ENCODE peak calls at places on chromosomes 7 and 10, in ten cellular contexts. Z is adrenal gland, K is sigmoid colon, U is AG10803, S is lower lobe of right lung, J is lower leg skin, Q is brain microvascular endothelial cell, O is heart right ventricle, H is BJ, W is AG09309. B is an unnamed sample.

GRCh38 chr10:130354976-130355795 is 219.0 kb downstream of the GLRX3 start:
- DNase-seq in W (no peak), S (no peak), Q (no peak), K (no peak), U (no peak), O (no peak), Z (peak), H (no peak), J (peak), B (no peak)

GRCh38 chr7:16078076-16078952 is 343.0 kb downstream of the CRPPA start:
- DNase-seq in W (peak), J (no peak), Q (peak), H (no peak), K (no peak), Z (no peak), O (no peak), S (no peak), U (peak), B (peak)

GRCh38 chr7:127717502-127718125 is 65.6 kb downstream of the SND1 start:
- DNase-seq in U (no peak), H (no peak), Q (peak), Z (no peak), W (no peak), J (no peak), O (no peak), K (no peak), S (no peak), B (no peak)

GRCh38 chr10:24444337-24444736 is 235.4 kb downstream of the KIAA1217 start:
- DNase-seq in K (no peak), U (peak), Z (no peak), Q (peak), S (no peak), W (no peak), J (no peak), H (peak), O (no peak), B (no peak)

GRCh38 chr7:78620931-78621330 is 822.4 kb downstream of the PHTF2 start:
- DNase-seq in O (no peak), Z (no peak), S (no peak), W (no peak), H (no peak), U (no peak), J (no peak), Q (no peak), K (no peak), B (no peak)

GRCh38 chr7:156747718-156748117 is 107.1 kb downstream of the RNF32 start:
- DNase-seq in O (no peak), S (no peak), W (no peak), H (no peak), J (no peak), Q (no peak), U (no peak), Z (no peak), K (no peak), B (no peak)

GRCh38 chr7:26460326-26460725 is 168.7 kb downstream of the SNX10 start:
- DNase-seq in Q (no peak), H (no peak), U (no peak), J (no peak), W (no peak), O (no peak), S (no peak), Z (no peak), K (no peak), B (no peak)

GRCh38 chr7:25386311-25386744 is 158.0 kb upstream of the NPVF start:
- DNase-seq in K (no peak), W (no peak), U (no peak), O (no peak), Q (no peak), S (no peak), Z (no peak), J (no peak), H (no peak), B (no peak)

GRCh38 chr10:89373916-89374711 is 3.7 kb upstream of the IFIT1B start:
- DNase-seq in S (peak), Z (peak), Q (peak), H (peak), K (peak), O (peak), J (peak), W (peak), U (peak), B (no peak)

GRCh38 chr7:93092757-93093370 is 24.9 kb downstream of the SAMD9 start:
- DNase-seq in K (no peak), J (no peak), U (peak), W (peak), S (no peak), H (no peak), O (no peak), Q (peak), Z (no peak), B (no peak)

GRCh38 chr7:17679427-17679826 is 260.9 kb downstream of the SNX13 start:
- DNase-seq in Q (peak), H (no peak), U (peak), K (peak), Z (peak), O (peak), J (peak), S (no peak), W (no peak), B (peak)

GRCh38 chr10:29735628-29736324 is 101.0 kb upstream of the SVIL start:
- DNase-seq in K (peak), S (peak), H (no peak), Z (peak), J (peak), U (peak), O (peak), W (no peak), Q (peak), B (peak)

GRCh38 chr10:93762979-93763391 is 5.2 kb downstream of the LGI1 start:
- DNase-seq in U (no peak), Q (no peak), S (no peak), K (no peak), H (no peak), J (no peak), Z (peak), O (no peak), W (no peak), B (no peak)

GRCh38 chr7:14125998-14126397 is 136.5 kb upstream of the ETV1 start:
- DNase-seq in Q (peak), J (no peak), H (no peak), U (peak), O (no peak), K (no peak), W (no peak), Z (no peak), S (no peak), B (peak)

GRCh38 chr10:18658992-18659783 is at the start of gene ARL5B:
- DNase-seq in O (peak), K (peak), H (peak), S (peak), J (peak), U (peak), W (peak), Z (peak), Q (peak), B (peak)

GRCh38 chr10:18660816-18661431 is 1.7 kb downstream of the ARL5B start:
- DNase-seq in S (no peak), Q (no peak), K (no peak), W (no peak), H (no peak), Z (no peak), O (no peak), J (no peak), U (no peak), B (no peak)

GRCh38 chr10:18653112-18653511 is 1.7 kb upstream of the NSUN6 start:
- DNase-seq in Z (no peak), K (no peak), O (no peak), W (no peak), S (no peak), Q (no peak), H (no peak), J (no peak), U (no peak), B (no peak)

GRCh38 chr10:18659784-18660561 is 742 bp downstream of the ARL5B start:
- DNase-seq in H (no peak), Z (no peak), W (no peak), U (peak), S (no peak), K (no peak), Q (no peak), J (no peak), O (no peak), B (peak)

GRCh38 chr10:18658301-18658991 is 785 bp upstream of the ARL5B start:
- DNase-seq in O (no peak), J (no peak), K (no peak), Z (peak), W (no peak), H (no peak), Q (no peak), S (no peak), U (peak), B (peak)
- H3K4me3 ChIP-seq in O (peak), J (peak), K (peak), Z (peak), W (peak), H (peak), Q (peak), S (peak), U (peak), B (peak)

GRCh38 chr7:37265006-37265405 is 183.7 kb downstream of the ELMO1 start:
- DNase-seq in Z (no peak), Q (no peak), U (no peak), J (no peak), O (no peak), H (no peak), S (no peak), W (no peak), K (no peak), B (no peak)

GRCh38 chr7:37256631-37257030 is 192.0 kb downstream of the ELMO1 start:
- DNase-seq in K (no peak), S (no peak), U (no peak), H (no peak), W (no peak), J (no peak), Z (no peak), O (no peak), Q (no peak), B (no peak)

GRCh38 chr7:37255327-37255944 is 193.2 kb downstream of the ELMO1 start:
- DNase-seq in Z (no peak), H (no peak), K (no peak), U (no peak), S (no peak), J (no peak), Q (no peak), O (no peak), W (no peak), B (no peak)

DNA sequence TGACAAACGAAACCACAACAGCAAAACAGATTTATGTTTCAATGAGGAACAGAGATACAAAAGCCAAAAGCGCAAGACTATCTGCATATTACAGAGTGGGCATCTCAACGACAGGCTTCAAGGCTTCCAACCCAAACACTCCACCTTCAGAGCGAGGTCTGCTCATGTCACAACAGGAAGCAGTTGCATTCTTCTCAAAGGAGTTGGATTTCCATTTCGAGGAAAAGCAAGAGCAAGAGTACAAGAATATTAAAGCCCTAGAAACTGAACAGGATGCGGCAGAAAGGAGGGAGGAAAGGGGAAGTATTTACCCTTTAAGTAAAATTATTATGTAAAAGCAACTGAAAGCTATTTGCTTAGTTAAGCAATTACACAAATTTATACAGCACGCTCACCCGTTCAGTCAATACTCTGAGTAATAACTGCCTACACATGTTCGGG is 189.3 kb downstream of the ELMO1 start:
- DNase-seq in Q (no peak), S (no peak), K (no peak), O (no peak), W (no peak), Z (no peak), H (no peak), U (no peak), J (no peak), B (no peak)
- H3K4me3 ChIP-seq in Q (no peak), S (no peak), K (no peak), O (no peak), W (no peak), Z (no peak), H (no peak), U (no peak), J (no peak), B (no peak)

GRCh38 chr10:7445474-7446135 is 34.8 kb upstream of the SFMBT2 start:
- DNase-seq in U (no peak), Q (no peak), W (no peak), K (no peak), J (no peak), H (no peak), S (no peak), Z (no peak), O (no peak), B (no peak)

GRCh38 chr10:7449063-7449695 is 38.3 kb upstream of the SFMBT2 start:
- DNase-seq in Q (no peak), O (no peak), H (no peak), J (no peak), K (no peak), U (no peak), W (no peak), S (no peak), Z (no peak), B (no peak)

GRCh38 chr10:7441395-7442161 is 30.7 kb upstream of the SFMBT2 start:
- DNase-seq in J (no peak), S (no peak), Q (no peak), Z (no peak), H (no peak), U (no peak), K (no peak), W (no peak), O (no peak), B (no peak)

GRCh38 chr10:7444576-7445226 is 33.9 kb upstream of the SFMBT2 start:
- DNase-seq in Z (peak), S (no peak), W (no peak), Q (no peak), J (no peak), U (no peak), K (no peak), H (no peak), O (no peak), B (no peak)
- H3K4me3 ChIP-seq in Z (no peak), S (no peak), W (no peak), Q (no peak), J (no peak), U (no peak), K (no peak), H (no peak), O (no peak), B (no peak)

DNA sequence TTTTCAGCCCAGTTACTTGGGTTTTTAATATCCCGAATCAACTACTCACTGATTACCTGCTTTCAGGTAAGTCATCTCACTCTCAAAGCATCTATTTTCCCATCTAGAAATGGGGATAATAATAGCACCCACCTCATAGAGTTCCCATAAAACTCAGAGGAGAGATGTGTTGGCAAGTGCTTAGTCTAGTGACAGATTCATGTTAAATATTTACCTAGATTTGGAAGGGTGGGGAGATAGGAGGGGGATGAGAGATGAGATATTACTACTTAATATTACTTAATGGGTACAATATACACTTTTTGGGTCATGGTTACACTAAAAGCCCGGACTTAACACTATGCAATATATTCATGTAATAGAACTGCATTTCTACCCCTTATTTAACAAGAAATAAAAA is 7.0 kb upstream of the A1CF start:
- DNase-seq in U (no peak), Q (no peak), H (no peak), Z (no peak), S (no peak), O (no peak), J (no peak), W (no peak), K (no peak), B (no peak)
- H3K4me3 ChIP-seq in U (no peak), Q (no peak), H (no peak), Z (no peak), S (no peak), O (no peak), J (no peak), W (no peak), K (no peak), B (no peak)

DNA sequence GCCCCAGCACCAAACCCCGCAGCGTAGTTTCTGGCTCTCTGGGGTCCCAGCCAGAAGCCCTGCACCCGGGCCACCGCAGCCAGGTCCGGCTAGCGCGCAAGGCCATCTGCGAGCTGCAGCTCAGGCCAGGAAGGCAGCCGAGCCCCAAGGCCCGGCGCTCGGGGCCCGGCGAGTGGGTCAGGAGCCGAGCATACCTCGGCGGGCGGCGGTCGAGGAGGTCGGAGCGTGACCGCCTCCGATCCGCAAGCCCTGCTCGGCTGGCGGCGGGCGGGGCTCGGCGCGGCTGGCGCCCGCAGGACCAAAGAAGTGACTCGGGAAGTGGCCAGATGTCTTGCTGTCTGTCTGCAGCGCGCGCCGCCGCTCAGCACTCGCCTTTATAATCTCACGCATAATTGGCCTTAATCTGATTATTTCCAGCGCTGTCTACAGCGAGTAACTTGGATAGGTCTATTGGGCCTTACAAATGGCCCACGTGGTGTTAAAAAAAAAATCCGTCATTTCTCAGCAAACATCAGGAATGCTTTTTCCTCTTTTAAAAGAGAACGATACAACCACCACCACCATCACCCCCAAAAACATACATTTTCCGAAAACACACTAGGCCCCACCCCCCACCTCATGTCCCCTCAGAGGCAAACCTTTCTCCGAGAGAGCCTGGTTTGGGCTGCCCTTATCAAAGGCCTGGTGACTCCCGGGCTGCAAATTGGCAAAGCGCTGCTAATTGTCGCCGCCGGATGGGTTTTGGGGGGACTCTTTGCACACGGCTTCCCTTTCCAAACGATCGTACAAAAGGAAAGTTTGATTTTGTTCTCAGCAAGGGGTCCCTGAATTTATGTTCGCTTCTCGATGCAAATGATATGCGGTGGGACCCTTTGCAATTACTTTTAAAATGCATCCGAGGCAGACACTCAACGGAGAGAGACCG is at the start of gene DRGX:
- DNase-seq in U (no peak), W (no peak), Z (peak), S (no peak), K (no peak), Q (no peak), J (peak), O (no peak), H (no peak), B (peak)
- H3K4me3 ChIP-seq in U (no peak), W (no peak), Z (no peak), S (no peak), K (no peak), Q (no peak), J (no peak), O (no peak), H (no peak), B (no peak)

GRCh38 chr7:95479992-95480624 is 5.6 kb upstream of the ASB4 start:
- DNase-seq in H (no peak), U (no peak), Z (no peak), S (no peak), W (no peak), O (no peak), Q (no peak), K (no peak), J (no peak), B (no peak)

GRCh38 chr7:95476072-95476845 is 9.5 kb upstream of the ASB4 start:
- DNase-seq in H (no peak), Q (peak), W (no peak), S (no peak), K (no peak), U (no peak), Z (no peak), O (no peak), J (no peak), B (no peak)

GRCh38 chr7:95478139-95479037 is 7.4 kb upstream of the ASB4 start:
- DNase-seq in Q (peak), K (no peak), Z (no peak), W (no peak), H (no peak), J (no peak), O (no peak), U (peak), S (no peak), B (no peak)

GRCh38 chr7:95473276-95473985 is 12.3 kb upstream of the ASB4 start:
- DNase-seq in Z (no peak), H (no peak), S (no peak), W (no peak), O (no peak), U (no peak), J (no peak), K (no peak), Q (no peak), B (no peak)

DNA sequence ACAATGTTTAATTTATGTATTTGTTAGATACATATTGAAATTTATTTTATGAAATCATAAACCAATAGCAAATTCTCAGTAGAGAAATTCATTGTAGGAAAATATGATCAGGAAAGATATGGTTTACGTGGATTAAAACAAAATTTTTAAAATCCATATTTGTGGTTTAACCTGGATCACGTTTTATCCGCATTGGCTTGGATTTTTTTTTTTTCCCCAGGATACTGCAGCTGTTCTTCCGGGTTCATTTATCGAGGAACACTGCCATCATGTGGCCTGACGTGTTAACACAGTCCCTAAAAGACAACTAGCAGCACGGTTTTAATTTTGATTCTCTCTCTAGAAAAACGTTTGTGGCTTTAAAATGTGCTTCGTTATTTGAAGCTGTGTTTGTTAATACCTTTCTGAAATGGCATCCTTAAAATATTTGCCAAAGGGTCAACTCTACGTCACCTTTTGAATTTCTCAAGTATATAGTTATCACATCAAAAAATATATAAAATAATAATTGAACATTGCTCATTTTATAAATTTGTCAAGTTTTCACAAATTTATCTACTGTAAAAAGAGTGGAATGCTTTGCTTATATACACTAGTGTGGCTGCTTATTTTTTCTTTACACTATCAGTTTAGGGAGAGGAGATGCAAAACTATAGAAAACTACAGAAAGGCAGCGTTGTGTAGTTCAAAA is 8.7 kb upstream of the ASB4 start:
- DNase-seq in S (peak), Z (peak), H (no peak), O (no peak), W (no peak), U (peak), Q (peak), J (no peak), K (peak), B (peak)
- H3K4me3 ChIP-seq in S (no peak), Z (no peak), H (no peak), O (no peak), W (no peak), U (no peak), Q (no peak), J (no peak), K (no peak), B (no peak)